ENCODE peak calls at places on chromosomes 13 and 19, in six cellular contexts. One of them, this sample, is unnamed.

GRCh38 chr13:43110658-43111057 is 87.3 kb downstream of the DNAJC15 start:
- DNase-seq in cardiac muscle cell: no peak
- DNase-seq in breast epithelium: no peak
- DNase-seq in upper lobe of left lung: no peak
- DNase-seq in pancreas: no peak
- DNase-seq in fibroblast of mammary gland: no peak
- DNase-seq in this sample: no peak

GRCh38 chr19:13275016-13275722 is 125.0 kb downstream of the IER2 start:
- DNase-seq in cardiac muscle cell: no peak
- DNase-seq in breast epithelium: no peak
- DNase-seq in upper lobe of left lung: no peak
- DNase-seq in pancreas: no peak
- DNase-seq in fibroblast of mammary gland: no peak
- DNase-seq in this sample: no peak

GRCh38 chr13:27147530-27148170 is 24.0 kb downstream of the USP12 start:
- DNase-seq in cardiac muscle cell: no peak
- DNase-seq in breast epithelium: no peak
- DNase-seq in upper lobe of left lung: no peak
- DNase-seq in pancreas: no peak
- DNase-seq in fibroblast of mammary gland: peak; percentile 19
- DNase-seq in this sample: no peak

GRCh38 chr19:7556696-7557315 is 21.3 kb downstream of the PNPLA6 start:
- DNase-seq in cardiac muscle cell: no peak
- DNase-seq in breast epithelium: no peak
- DNase-seq in upper lobe of left lung: peak; percentile 83
- DNase-seq in pancreas: no peak
- DNase-seq in fibroblast of mammary gland: no peak
- DNase-seq in this sample: no peak

GRCh38 chr19:49423985-49424303 is 703 bp upstream of the PTH2 start:
- DNase-seq in cardiac muscle cell: no peak
- DNase-seq in breast epithelium: no peak
- DNase-seq in upper lobe of left lung: no peak
- DNase-seq in pancreas: no peak
- DNase-seq in fibroblast of mammary gland: no peak
- DNase-seq in this sample: no peak

GRCh38 chr19:49409441-49410029 is 13.7 kb downstream of the PTH2 start:
- DNase-seq in cardiac muscle cell: no peak
- DNase-seq in breast epithelium: no peak
- DNase-seq in upper lobe of left lung: no peak
- DNase-seq in pancreas: no peak
- DNase-seq in fibroblast of mammary gland: no peak
- DNase-seq in this sample: no peak

GRCh38 chr19:38683393-38684077 is 36.1 kb downstream of the ACTN4 start:
- DNase-seq in cardiac muscle cell: peak; percentile 92
- DNase-seq in breast epithelium: peak; percentile 97
- DNase-seq in upper lobe of left lung: no peak
- DNase-seq in pancreas: peak; percentile 97
- DNase-seq in fibroblast of mammary gland: peak; percentile 90
- DNase-seq in this sample: no peak

GRCh38 chr13:50685491-50685890 is 158.0 kb downstream of the DLEU7 start:
- DNase-seq in cardiac muscle cell: peak; percentile 57
- DNase-seq in breast epithelium: peak; percentile 44
- DNase-seq in upper lobe of left lung: no peak
- DNase-seq in pancreas: no peak
- DNase-seq in fibroblast of mammary gland: peak; percentile 35
- DNase-seq in this sample: no peak

GRCh38 chr13:21504379-21504778 is 45.3 kb upstream of the ZDHHC20 start:
- DNase-seq in cardiac muscle cell: no peak
- DNase-seq in breast epithelium: no peak
- DNase-seq in upper lobe of left lung: no peak
- DNase-seq in pancreas: no peak
- DNase-seq in fibroblast of mammary gland: no peak
- DNase-seq in this sample: no peak

GRCh38 chr13:66994097-66994496 is 236.0 kb downstream of the PCDH9 start:
- DNase-seq in cardiac muscle cell: peak; percentile 85
- DNase-seq in breast epithelium: peak; percentile 64
- DNase-seq in upper lobe of left lung: peak; percentile 12
- DNase-seq in pancreas: peak; percentile 57
- DNase-seq in fibroblast of mammary gland: peak; percentile 50
- DNase-seq in this sample: no peak

GRCh38 chr13:79225487-79226232 is 180.4 kb downstream of the RBM26 start:
- DNase-seq in cardiac muscle cell: no peak
- DNase-seq in breast epithelium: no peak
- DNase-seq in upper lobe of left lung: no peak
- DNase-seq in pancreas: no peak
- DNase-seq in fibroblast of mammary gland: no peak
- DNase-seq in this sample: no peak

GRCh38 chr19:18741566-18742121 is 49.5 kb downstream of the COMP start:
- DNase-seq in cardiac muscle cell: no peak
- DNase-seq in breast epithelium: peak; percentile 38
- DNase-seq in upper lobe of left lung: peak; percentile 91
- DNase-seq in pancreas: peak; percentile 83
- DNase-seq in fibroblast of mammary gland: no peak
- DNase-seq in this sample: no peak

GRCh38 chr19:43470288-43470687 is 4.9 kb upstream of the LYPD3 start:
- DNase-seq in cardiac muscle cell: peak; percentile 7
- DNase-seq in breast epithelium: no peak
- DNase-seq in upper lobe of left lung: no peak
- DNase-seq in pancreas: no peak
- DNase-seq in fibroblast of mammary gland: peak; percentile 69
- DNase-seq in this sample: no peak

GRCh38 chr19:16454519-16454918 is 17.3 kb downstream of the EPS15L1 start:
- DNase-seq in cardiac muscle cell: no peak
- DNase-seq in breast epithelium: no peak
- DNase-seq in upper lobe of left lung: no peak
- DNase-seq in pancreas: no peak
- DNase-seq in fibroblast of mammary gland: no peak
- DNase-seq in this sample: no peak

GRCh38 chr13:108230377-108230776 is 12.2 kb downstream of the ABHD13 start:
- DNase-seq in cardiac muscle cell: no peak
- DNase-seq in breast epithelium: no peak
- DNase-seq in upper lobe of left lung: no peak
- DNase-seq in pancreas: no peak
- DNase-seq in fibroblast of mammary gland: no peak
- DNase-seq in this sample: no peak

GRCh38 chr13:67048084-67048792 is 181.9 kb downstream of the PCDH9 start:
- DNase-seq in cardiac muscle cell: peak; percentile 96
- DNase-seq in breast epithelium: no peak
- DNase-seq in upper lobe of left lung: no peak
- DNase-seq in pancreas: peak; percentile 16
- DNase-seq in fibroblast of mammary gland: peak; percentile 45
- DNase-seq in this sample: no peak

GRCh38 chr19:40228863-40229262 is 2.4 kb upstream of the CCNP start:
- DNase-seq in cardiac muscle cell: no peak
- DNase-seq in breast epithelium: no peak
- DNase-seq in upper lobe of left lung: no peak
- DNase-seq in pancreas: no peak
- DNase-seq in fibroblast of mammary gland: no peak
- DNase-seq in this sample: no peak

GRCh38 chr13:91401916-91402315 is 3.5 kb downstream of the GPC5 start:
- DNase-seq in cardiac muscle cell: no peak
- DNase-seq in breast epithelium: no peak
- DNase-seq in upper lobe of left lung: no peak
- DNase-seq in pancreas: no peak
- DNase-seq in fibroblast of mammary gland: no peak
- DNase-seq in this sample: no peak

GRCh38 chr19:29537601-29538000 is 11.8 kb downstream of the VSTM2B start:
- DNase-seq in cardiac muscle cell: no peak
- DNase-seq in breast epithelium: no peak
- DNase-seq in upper lobe of left lung: no peak
- DNase-seq in pancreas: no peak
- DNase-seq in fibroblast of mammary gland: no peak
- DNase-seq in this sample: no peak

GRCh38 chr13:113736258-113736731 is 22.7 kb upstream of the TMEM255B start:
- DNase-seq in cardiac muscle cell: no peak
- DNase-seq in breast epithelium: no peak
- DNase-seq in upper lobe of left lung: no peak
- DNase-seq in pancreas: no peak
- DNase-seq in fibroblast of mammary gland: no peak
- DNase-seq in this sample: no peak
- TF ChIP-seq CTCF in cardiac muscle cell: no peak
- TF ChIP-seq CTCF in breast epithelium: no peak
- TF ChIP-seq CTCF in upper lobe of left lung: no peak
- TF ChIP-seq CTCF in pancreas: no peak
- TF ChIP-seq CTCF in fibroblast of mammary gland: no peak
- TF ChIP-seq CTCF in this sample: no peak

GRCh38 chr19:1943661-1944087 is 2.7 kb downstream of the CSNK1G2 start:
- DNase-seq in cardiac muscle cell: no peak
- DNase-seq in breast epithelium: no peak
- DNase-seq in upper lobe of left lung: peak; percentile 84
- DNase-seq in pancreas: no peak
- DNase-seq in fibroblast of mammary gland: no peak
- DNase-seq in this sample: no peak

GRCh38 chr19:1942078-1942933 is 1.3 kb downstream of the CSNK1G2 start:
- DNase-seq in cardiac muscle cell: peak; percentile 73
- DNase-seq in breast epithelium: peak; percentile 76
- DNase-seq in upper lobe of left lung: peak; percentile 91
- DNase-seq in pancreas: peak; percentile 81
- DNase-seq in fibroblast of mammary gland: peak; percentile 50
- DNase-seq in this sample: no peak

GRCh38 chr19:1944088-1944915 is 3.3 kb downstream of the CSNK1G2 start:
- DNase-seq in cardiac muscle cell: no peak
- DNase-seq in breast epithelium: no peak
- DNase-seq in upper lobe of left lung: peak; percentile 74
- DNase-seq in pancreas: no peak
- DNase-seq in fibroblast of mammary gland: no peak
- DNase-seq in this sample: no peak

GRCh38 chr19:1942934-1943555 is 2.1 kb downstream of the CSNK1G2 start:
- DNase-seq in cardiac muscle cell: no peak
- DNase-seq in breast epithelium: no peak
- DNase-seq in upper lobe of left lung: no peak
- DNase-seq in pancreas: no peak
- DNase-seq in fibroblast of mammary gland: no peak
- DNase-seq in this sample: no peak

DNA sequence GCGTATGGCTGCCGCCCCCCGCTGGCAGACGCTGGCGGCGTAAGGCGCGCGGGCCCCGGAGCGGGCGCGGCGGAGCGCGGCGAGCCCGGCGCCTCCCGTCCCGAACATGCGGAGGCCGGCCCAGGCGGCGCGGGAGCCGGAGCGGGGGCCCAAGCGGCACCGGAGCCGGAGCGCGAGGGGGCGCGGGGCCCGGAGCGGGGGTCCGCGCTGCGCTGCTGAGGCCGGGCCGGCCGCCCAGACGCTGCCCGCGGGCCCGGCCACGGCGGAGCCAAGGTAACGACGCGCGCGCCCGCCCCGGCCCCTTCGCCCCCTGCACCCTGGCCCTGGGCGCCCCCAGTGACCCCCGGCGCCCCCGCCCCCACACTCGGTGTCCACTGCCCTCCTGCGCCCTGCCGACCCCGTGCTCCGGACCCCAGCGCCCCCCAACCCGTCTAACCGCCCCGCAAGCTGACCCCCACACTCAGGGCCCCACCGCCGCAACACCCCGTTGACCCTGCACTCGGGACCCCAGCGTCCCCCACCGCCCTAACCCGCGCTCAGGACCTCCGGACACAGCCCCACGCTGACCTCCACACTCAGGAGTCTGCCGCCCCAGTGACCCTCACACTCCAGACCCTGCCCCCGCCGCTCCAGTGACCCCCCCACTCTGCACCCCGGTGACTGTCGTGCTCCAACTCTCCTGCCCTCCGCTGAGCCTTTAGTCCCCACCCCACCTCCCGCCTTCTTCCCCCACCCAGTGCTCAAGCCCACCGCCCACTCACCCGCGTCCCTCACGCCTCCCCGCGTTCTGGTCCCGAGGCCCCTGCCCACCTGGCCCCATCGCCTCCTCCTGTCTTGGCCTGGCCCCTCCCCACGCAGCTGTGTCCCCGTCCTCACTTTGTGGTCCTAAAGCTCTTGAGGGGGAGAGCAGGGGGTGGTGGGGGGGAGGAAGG is at the start of gene CSNK1G2:
- DNase-seq in cardiac muscle cell: no peak
- DNase-seq in breast epithelium: peak; percentile 41
- DNase-seq in upper lobe of left lung: no peak
- DNase-seq in pancreas: peak; percentile 33
- DNase-seq in fibroblast of mammary gland: no peak
- DNase-seq in this sample: no peak
- TF ChIP-seq CTCF in cardiac muscle cell: no peak
- TF ChIP-seq CTCF in breast epithelium: peak; percentile 21
- TF ChIP-seq CTCF in upper lobe of left lung: peak; percentile 80
- TF ChIP-seq CTCF in pancreas: no peak
- TF ChIP-seq CTCF in fibroblast of mammary gland: no peak
- TF ChIP-seq CTCF in this sample: no peak

DNA sequence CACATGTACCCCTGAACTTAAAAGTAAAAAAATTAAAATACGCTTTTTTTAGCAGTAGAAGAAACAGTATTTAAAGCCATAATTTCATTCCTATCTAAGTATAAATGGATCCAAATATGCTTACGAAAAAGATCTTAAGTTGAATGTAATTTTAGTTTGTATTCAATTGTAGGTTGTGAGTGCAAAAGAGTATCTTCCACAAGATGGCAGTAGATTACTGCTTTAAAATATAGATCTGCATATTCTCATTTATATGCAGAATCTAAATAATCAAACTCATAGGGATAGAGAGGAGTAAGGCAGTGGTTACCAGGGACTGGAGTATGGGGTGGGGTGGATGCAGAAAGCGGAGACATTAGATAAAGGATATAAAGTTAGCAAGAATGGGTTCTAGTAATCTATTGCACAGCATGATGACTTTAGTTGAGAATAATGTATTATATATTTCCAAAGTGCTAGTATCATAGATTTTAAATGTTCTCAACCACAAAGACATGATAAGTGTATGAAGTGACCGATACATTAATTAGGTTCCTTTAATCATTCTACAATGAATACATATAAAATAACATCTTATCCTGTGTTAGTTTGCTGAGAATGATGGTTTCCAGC is 14.2 kb downstream of the OR7A17 start:
- DNase-seq in cardiac muscle cell: peak; percentile 39
- DNase-seq in breast epithelium: no peak
- DNase-seq in upper lobe of left lung: no peak
- DNase-seq in pancreas: no peak
- DNase-seq in fibroblast of mammary gland: peak; percentile 11
- DNase-seq in this sample: no peak
- TF ChIP-seq CTCF in cardiac muscle cell: peak; percentile 54
- TF ChIP-seq CTCF in breast epithelium: peak; percentile 29
- TF ChIP-seq CTCF in upper lobe of left lung: no peak
- TF ChIP-seq CTCF in pancreas: peak; percentile 32
- TF ChIP-seq CTCF in fibroblast of mammary gland: peak; percentile 45
- TF ChIP-seq CTCF in this sample: peak; percentile 13

GRCh38 chr13:44989941-44990340 is 603 bp downstream of the GPALPP1 start:
- DNase-seq in cardiac muscle cell: peak; percentile 5
- DNase-seq in breast epithelium: no peak
- DNase-seq in upper lobe of left lung: no peak
- DNase-seq in pancreas: no peak
- DNase-seq in fibroblast of mammary gland: no peak
- DNase-seq in this sample: no peak

GRCh38 chr13:44989071-44989889 is at the start of the genes GPALPP1 and NUFIP1:
- DNase-seq in cardiac muscle cell: peak; percentile 96
- DNase-seq in breast epithelium: peak; percentile 85
- DNase-seq in upper lobe of left lung: peak; percentile 89
- DNase-seq in pancreas: peak; percentile 85
- DNase-seq in fibroblast of mammary gland: peak; percentile 94
- DNase-seq in this sample: peak; percentile 78
- TF ChIP-seq CTCF in cardiac muscle cell: no peak
- TF ChIP-seq CTCF in breast epithelium: no peak
- TF ChIP-seq CTCF in upper lobe of left lung: peak; percentile 19
- TF ChIP-seq CTCF in pancreas: no peak
- TF ChIP-seq CTCF in fibroblast of mammary gland: no peak
- TF ChIP-seq CTCF in this sample: no peak

This sample was measured in AG09319.